ENCODE peak calls at places on chromosome 19, in eight cellular contexts. One of them, this sample, is unnamed.

GRCh38 chr19:10603084-10603872 is 16.2 kb upstream of the AP1M2 start:
- DNase-seq in Right ventricle myocardium superior: peak
- DNase-seq in CD8-positive, alpha-beta T cell: peak
- DNase-seq in tibial nerve: no peak
- DNase-seq in GM12865: peak
- DNase-seq in foreskin melanocyte: no peak
- DNase-seq in aorta: peak
- DNase-seq in stimulated activated CD8-positive, alpha-beta memory T cell treated with anti-CD3 and anti-CD28 coated beads, Interleukin-7, amount 100 ng/mL, for 1 hour: peak
- DNase-seq in this sample: peak

GRCh38 chr19:14440049-14440448 is 6.9 kb downstream of the PKN1 start:
- DNase-seq in Right ventricle myocardium superior: peak
- DNase-seq in CD8-positive, alpha-beta T cell: peak
- DNase-seq in tibial nerve: peak
- DNase-seq in GM12865: peak
- DNase-seq in foreskin melanocyte: peak
- DNase-seq in aorta: peak
- DNase-seq in stimulated activated CD8-positive, alpha-beta memory T cell treated with anti-CD3 and anti-CD28 coated beads, Interleukin-7, amount 100 ng/mL, for 1 hour: peak
- DNase-seq in this sample: peak

GRCh38 chr19:49282184-49282583 is 42.8 kb downstream of the SLC6A16 start:
- DNase-seq in Right ventricle myocardium superior: no peak
- DNase-seq in CD8-positive, alpha-beta T cell: no peak
- DNase-seq in tibial nerve: no peak
- DNase-seq in GM12865: no peak
- DNase-seq in foreskin melanocyte: no peak
- DNase-seq in aorta: no peak
- DNase-seq in stimulated activated CD8-positive, alpha-beta memory T cell treated with anti-CD3 and anti-CD28 coated beads, Interleukin-7, amount 100 ng/mL, for 1 hour: no peak
- DNase-seq in this sample: no peak

GRCh38 chr19:1521636-1522035 is 2.2 kb upstream of the PLK5 start:
- DNase-seq in Right ventricle myocardium superior: no peak
- DNase-seq in CD8-positive, alpha-beta T cell: no peak
- DNase-seq in tibial nerve: no peak
- DNase-seq in GM12865: no peak
- DNase-seq in foreskin melanocyte: peak
- DNase-seq in aorta: no peak
- DNase-seq in stimulated activated CD8-positive, alpha-beta memory T cell treated with anti-CD3 and anti-CD28 coated beads, Interleukin-7, amount 100 ng/mL, for 1 hour: no peak
- DNase-seq in this sample: no peak

GRCh38 chr19:38656171-38656981 is 8.9 kb downstream of the ACTN4 start:
- DNase-seq in Right ventricle myocardium superior: no peak
- DNase-seq in CD8-positive, alpha-beta T cell: no peak
- DNase-seq in tibial nerve: no peak
- DNase-seq in GM12865: no peak
- DNase-seq in foreskin melanocyte: peak
- DNase-seq in aorta: no peak
- DNase-seq in stimulated activated CD8-positive, alpha-beta memory T cell treated with anti-CD3 and anti-CD28 coated beads, Interleukin-7, amount 100 ng/mL, for 1 hour: no peak
- DNase-seq in this sample: no peak

GRCh38 chr19:45640849-45641273 is 1.7 kb upstream of the EML2 start:
- DNase-seq in Right ventricle myocardium superior: no peak
- DNase-seq in CD8-positive, alpha-beta T cell: no peak
- DNase-seq in tibial nerve: no peak
- DNase-seq in GM12865: peak
- DNase-seq in foreskin melanocyte: no peak
- DNase-seq in aorta: no peak
- DNase-seq in stimulated activated CD8-positive, alpha-beta memory T cell treated with anti-CD3 and anti-CD28 coated beads, Interleukin-7, amount 100 ng/mL, for 1 hour: no peak
- DNase-seq in this sample: no peak

GRCh38 chr19:46648961-46649960 is 11.7 kb downstream of the DACT3 start:
- DNase-seq in Right ventricle myocardium superior: no peak
- DNase-seq in CD8-positive, alpha-beta T cell: no peak
- DNase-seq in tibial nerve: no peak
- DNase-seq in GM12865: no peak
- DNase-seq in foreskin melanocyte: no peak
- DNase-seq in aorta: no peak
- DNase-seq in stimulated activated CD8-positive, alpha-beta memory T cell treated with anti-CD3 and anti-CD28 coated beads, Interleukin-7, amount 100 ng/mL, for 1 hour: no peak
- DNase-seq in this sample: no peak

GRCh38 chr19:41064974-41065569 is 23.2 kb upstream of the CYP2A13 start:
- DNase-seq in Right ventricle myocardium superior: no peak
- DNase-seq in CD8-positive, alpha-beta T cell: no peak
- DNase-seq in tibial nerve: no peak
- DNase-seq in GM12865: peak
- DNase-seq in foreskin melanocyte: no peak
- DNase-seq in aorta: no peak
- DNase-seq in stimulated activated CD8-positive, alpha-beta memory T cell treated with anti-CD3 and anti-CD28 coated beads, Interleukin-7, amount 100 ng/mL, for 1 hour: no peak
- DNase-seq in this sample: no peak

GRCh38 chr19:41958367-41959055 is 610 bp downstream of the RABAC1 start:
- DNase-seq in Right ventricle myocardium superior: peak
- DNase-seq in CD8-positive, alpha-beta T cell: peak
- DNase-seq in tibial nerve: peak
- DNase-seq in GM12865: peak
- DNase-seq in foreskin melanocyte: no peak
- DNase-seq in aorta: peak
- DNase-seq in stimulated activated CD8-positive, alpha-beta memory T cell treated with anti-CD3 and anti-CD28 coated beads, Interleukin-7, amount 100 ng/mL, for 1 hour: peak
- DNase-seq in this sample: peak